ENCODE peak calls at places on chromosomes 6 and 20, in six cellular contexts. Z is neuronal stem cell, N is H9, I is H1, D is IMR-90, C is trophoblast cell. K is an unnamed sample.

GRCh38 chr6:28537065-28537464 is 11.4 kb downstream of the GPX5 start:
- DNase-seq in I (no peak), D (peak), C (no peak), N (peak), Z (no peak), K (no peak)

GRCh38 chr6:18509871-18510643 is 122.9 kb downstream of the RNF144B start:
- DNase-seq in D (no peak), I (no peak), N (no peak), Z (no peak), C (no peak), K (no peak)

GRCh38 chr20:58352454-58352853 is 36.6 kb upstream of the VAPB start:
- DNase-seq in I (no peak), Z (no peak), N (no peak), C (no peak), D (no peak), K (no peak)

GRCh38 chr6:163391983-163392382 is 22.5 kb upstream of the QKI start:
- DNase-seq in I (no peak), D (no peak), N (no peak), C (peak), Z (no peak), K (no peak)

GRCh38 chr20:38255389-38255788 is 5.1 kb downstream of the KIAA1755 start:
- DNase-seq in N (no peak), D (peak), Z (no peak), C (no peak), I (no peak), K (no peak)

GRCh38 chr6:35490821-35491557 is 5.9 kb downstream of the TEAD3 start:
- DNase-seq in C (no peak), D (no peak), Z (no peak), I (no peak), N (no peak), K (no peak)

GRCh38 chr6:399785-400517 is 8.4 kb downstream of the IRF4 start:
- DNase-seq in C (no peak), N (no peak), D (no peak), Z (no peak), I (no peak), K (no peak)

GRCh38 chr6:53623497-53623896 is 42.1 kb downstream of the KLHL31 start:
- DNase-seq in I (no peak), C (no peak), D (peak), N (no peak), Z (no peak), K (no peak)

GRCh38 chr6:167791036-167791779 is 35.5 kb upstream of the AFDN start:
- DNase-seq in C (peak), Z (no peak), D (no peak), N (no peak), I (peak), K (no peak)

GRCh38 chr20:6028795-6029194 is 25.1 kb downstream of the LRRN4 start:
- DNase-seq in I (no peak), D (no peak), N (no peak), C (no peak), Z (no peak), K (no peak)

GRCh38 chr6:40845588-40845987 is 193.4 kb downstream of the UNC5CL start:
- DNase-seq in D (peak), N (peak), C (peak), I (peak), Z (peak), K (peak)

GRCh38 chr6:16392010-16392409 is 153.6 kb downstream of the GMPR start:
- DNase-seq in Z (no peak), C (no peak), N (no peak), D (no peak), I (no peak), K (no peak)

GRCh38 chr20:35541118-35541782 is 628 bp upstream of the ERGIC3 start:
- DNase-seq in D (no peak), Z (no peak), N (no peak), I (no peak), C (no peak), K (no peak)

GRCh38 chr6:74577619-74578018 is 628.2 kb downstream of the COL12A1 start:
- DNase-seq in Z (no peak), I (no peak), D (no peak), N (no peak), C (no peak), K (no peak)

GRCh38 chr20:63520939-63521601 is 505 bp downstream of the PPDPF start:
- DNase-seq in N (peak), Z (peak), I (peak), D (peak), C (no peak), K (peak)

GRCh38 chr6:148530394-148530923 is 187.8 kb downstream of the SASH1 start:
- DNase-seq in Z (no peak), I (no peak), N (peak), C (no peak), D (peak), K (peak)

GRCh38 chr20:16017656-16018055 is 555.6 kb downstream of the KIF16B start:
- DNase-seq in C (no peak), I (no peak), Z (no peak), D (no peak), N (no peak), K (no peak)

GRCh38 chr6:42099340-42100028 is 42.9 kb downstream of the C6orf132 start:
- DNase-seq in C (no peak), N (no peak), Z (no peak), I (no peak), D (peak), K (peak)

GRCh38 chr6:29653452-29654038 is 3.3 kb upstream of the MOG start:
- DNase-seq in N (no peak), I (no peak), Z (peak), D (peak), C (no peak), K (peak)

GRCh38 chr20:54174452-54175175 is 828 bp upstream of the CYP24A1 start:
- DNase-seq in Z (peak), C (no peak), N (no peak), D (no peak), I (peak), K (no peak)

GRCh38 chr20:49622243-49622642 is 54.3 kb upstream of the PTGIS start:
- DNase-seq in Z (no peak), I (no peak), C (no peak), D (no peak), N (no peak), K (no peak)

DNA sequence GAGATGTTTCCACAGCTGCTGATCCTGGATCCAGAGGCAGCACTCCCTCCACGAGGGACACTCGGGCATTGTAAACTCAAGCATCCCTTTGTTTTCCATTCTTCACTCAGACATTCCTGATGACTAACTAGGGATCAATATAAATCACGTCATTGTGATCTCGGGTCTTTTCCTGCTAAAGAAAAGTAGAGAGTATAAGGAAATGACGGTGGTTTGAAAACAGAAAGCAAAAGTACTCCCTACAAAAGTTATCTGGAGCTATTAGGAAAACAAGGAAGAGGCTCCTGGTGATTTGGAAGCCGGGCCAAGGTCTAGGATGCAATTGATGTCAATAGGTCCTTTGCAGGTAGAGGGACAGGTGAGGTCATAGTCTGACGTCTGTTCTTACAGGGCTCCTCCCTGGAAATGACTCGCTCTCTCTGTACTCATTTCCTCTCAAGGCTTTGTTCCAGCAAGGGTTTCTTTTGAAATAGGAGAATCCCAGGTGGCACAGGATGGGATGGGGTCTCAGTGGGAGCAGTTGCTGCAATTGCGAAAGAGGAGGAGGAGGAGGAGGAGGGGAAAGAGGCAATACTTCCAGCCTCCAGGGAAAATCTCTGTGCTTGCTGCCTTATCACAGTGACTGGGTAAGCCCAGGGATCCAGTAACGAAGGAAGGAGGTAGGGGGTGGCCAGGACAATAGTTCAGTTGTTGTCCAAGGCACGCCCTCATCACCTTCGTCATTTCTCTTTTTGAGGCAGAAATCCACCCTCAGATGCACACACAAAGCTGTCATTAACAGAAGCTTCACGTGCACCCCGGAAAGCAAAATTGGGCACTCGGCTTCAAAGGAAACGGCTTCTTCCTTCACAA is 222.9 kb downstream of the LY86 start:
- DNase-seq in D (peak), I (peak), N (peak), Z (no peak), C (no peak), K (peak)
- H2AFZ ChIP-seq in D (peak), I (peak), N (no peak), Z (no peak), C (peak), K (peak)

DNA sequence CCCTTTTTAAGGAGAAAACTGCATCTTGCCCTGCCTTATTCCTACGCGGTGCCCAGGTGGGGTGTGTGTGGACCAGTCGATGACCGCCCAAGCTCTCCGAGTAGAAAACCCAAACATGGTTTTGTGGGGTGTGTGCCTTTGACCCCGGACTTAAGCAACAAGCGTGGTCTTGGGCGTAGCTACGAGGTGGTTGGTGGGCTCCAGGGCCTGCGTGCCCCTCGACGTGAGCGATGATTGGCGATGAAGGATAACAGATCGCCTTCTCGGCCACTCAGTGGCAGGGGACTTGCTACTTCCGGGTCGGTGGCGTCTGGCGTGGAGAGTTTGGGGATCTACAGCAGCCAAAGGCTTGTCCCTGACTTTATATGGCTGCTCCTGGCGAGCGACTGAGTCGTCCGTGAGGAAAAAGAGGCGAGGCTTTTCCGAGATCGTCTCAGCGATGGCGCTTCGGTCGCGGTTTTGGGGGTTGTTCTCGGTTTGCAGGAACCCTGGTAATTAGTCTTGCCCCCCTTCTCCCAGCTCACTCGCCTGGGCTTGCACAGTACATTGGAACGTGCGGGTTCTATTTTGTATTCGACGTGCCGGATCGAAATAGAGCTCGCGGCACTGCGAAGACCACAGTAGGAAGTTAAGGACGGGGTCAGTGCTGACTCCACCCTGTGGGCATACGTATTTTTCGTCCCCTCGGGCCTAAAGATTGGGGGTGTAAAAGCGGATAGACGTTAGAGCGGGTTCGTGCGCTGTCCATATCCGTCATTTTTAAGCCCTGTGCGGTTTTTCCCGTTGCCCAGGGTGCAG is at the start of gene MRPL18:
- DNase-seq in Z (peak), D (peak), C (peak), N (peak), I (peak), K (peak)
- H3K4ac ChIP-seq in Z (peak), D (peak), C (peak), N (no peak), I (peak), K (peak)

GRCh38 chr20:56748476-56749377 is 119.6 kb downstream of the TFAP2C start:
- DNase-seq in C (peak), N (no peak), I (no peak), Z (no peak), D (no peak), K (no peak)

GRCh38 chr20:56755201-56755600 is 126.1 kb downstream of the TFAP2C start:
- DNase-seq in N (no peak), D (no peak), C (peak), I (no peak), Z (no peak), K (peak)

GRCh38 chr20:56750430-56750829 is 121.3 kb downstream of the TFAP2C start:
- DNase-seq in N (peak), Z (peak), D (no peak), I (peak), C (peak), K (no peak)

DNA sequence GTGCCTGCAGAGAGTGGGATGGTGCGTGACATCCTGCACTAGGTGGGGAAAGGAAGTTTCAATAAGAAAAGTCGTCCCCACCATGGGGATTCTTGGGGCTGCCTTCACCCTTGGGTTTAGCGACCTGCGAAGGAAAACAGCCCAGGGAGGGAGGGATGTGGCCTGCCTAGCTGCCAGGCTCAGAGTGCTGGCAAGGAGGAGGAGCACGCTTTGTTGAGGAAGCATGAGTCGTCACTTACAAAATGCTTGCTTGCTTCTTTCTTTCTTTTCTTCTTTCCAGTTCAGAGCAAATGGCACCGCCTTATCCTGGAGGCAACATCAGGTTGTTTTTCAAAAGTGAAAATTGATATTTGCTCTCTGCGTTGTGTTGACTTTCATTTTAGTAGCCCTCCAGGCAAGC is 123.2 kb downstream of the TFAP2C start:
- DNase-seq in N (no peak), D (no peak), Z (no peak), C (no peak), I (no peak), K (peak)
- H2AFZ ChIP-seq in N (no peak), D (peak), Z (no peak), C (no peak), I (no peak), K (no peak)

GRCh38 chr6:125787791-125788190 is 3.0 kb upstream of the NCOA7 start:
- DNase-seq in N (no peak), C (no peak), I (no peak), D (peak), Z (no peak), K (no peak)

GRCh38 chr6:125789167-125789566 is 1.6 kb upstream of the NCOA7 start:
- DNase-seq in N (no peak), C (no peak), I (no peak), Z (no peak), D (no peak), K (no peak)

GRCh38 chr6:125791151-125791819 is 525 bp downstream of the NCOA7 start:
- DNase-seq in I (no peak), D (peak), C (peak), N (peak), Z (no peak), K (peak)

GRCh38 chr6:125790403-125791150 is at the start of gene NCOA7:
- DNase-seq in Z (peak), N (peak), I (peak), D (peak), C (peak), K (peak)

DNA sequence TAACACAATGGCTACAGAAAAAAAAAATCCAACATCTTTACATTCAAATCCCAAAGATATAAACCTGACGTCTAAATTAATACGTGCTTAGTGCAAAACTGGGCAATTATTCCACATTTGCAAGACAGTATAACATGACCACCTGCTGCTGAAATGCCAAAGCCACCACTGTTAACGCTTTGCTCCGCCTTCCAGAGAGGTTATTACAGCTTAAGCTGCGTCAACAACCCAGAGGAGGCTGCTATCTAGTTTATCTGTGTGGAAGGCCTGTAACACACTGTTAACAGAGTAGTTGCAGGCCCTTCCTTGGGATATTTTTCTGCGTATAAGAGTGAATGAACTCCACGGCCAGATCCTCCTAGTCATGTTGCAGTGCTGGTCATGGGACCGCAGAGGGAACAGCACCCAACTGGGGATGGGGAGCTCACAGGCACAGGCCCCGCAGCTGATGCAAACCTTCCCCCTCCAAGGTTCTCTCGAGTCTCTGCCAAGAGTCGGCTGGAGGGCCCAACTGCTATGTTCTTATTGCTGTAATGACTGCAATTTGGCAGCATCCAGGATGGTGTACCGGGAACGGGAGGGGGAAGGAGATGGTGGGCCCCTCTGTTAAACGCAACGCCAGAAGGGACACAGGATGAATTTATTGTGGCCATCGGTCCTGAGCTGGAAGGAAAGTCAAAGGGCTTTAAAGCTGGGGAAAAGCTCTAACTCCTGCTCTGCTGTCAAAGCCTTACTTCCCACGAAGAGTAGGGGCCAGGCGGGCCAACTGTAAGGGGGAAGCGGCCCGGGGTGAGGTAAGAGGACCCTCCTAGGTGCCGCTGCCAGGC is 971 bp upstream of the NCOA7 start:
- DNase-seq in Z (peak), N (peak), C (no peak), I (peak), D (peak), K (peak)
- H3K4ac ChIP-seq in Z (no peak), N (no peak), C (peak), I (no peak), D (peak), K (peak)

GRCh38 chr6:110528930-110529325 is 52.5 kb upstream of the SLC22A16 start:
- DNase-seq in I (peak), Z (no peak), N (no peak), D (no peak), C (no peak), K (no peak)

GRCh38 chr6:110528051-110528929 is 51.9 kb upstream of the SLC22A16 start:
- DNase-seq in Z (peak), I (peak), D (peak), C (peak), N (no peak), K (peak)

GRCh38 chr6:110529907-110530306 is 53.5 kb upstream of the SLC22A16 start:
- DNase-seq in I (no peak), C (no peak), Z (no peak), N (no peak), D (peak), K (peak)

GRCh38 chr6:110530671-110531070 is 54.3 kb upstream of the SLC22A16 start:
- DNase-seq in Z (no peak), C (no peak), D (peak), I (peak), N (no peak), K (peak)

GRCh38 chr6:110529355-110529754 is 52.9 kb upstream of the SLC22A16 start:
- DNase-seq in C (no peak), Z (no peak), N (no peak), I (no peak), D (peak), K (peak)
- H2AFZ ChIP-seq in C (no peak), Z (no peak), N (no peak), I (no peak), D (peak), K (no peak)

GRCh38 chr6:105952762-105953700 is 133.1 kb upstream of the PRDM1 start:
- DNase-seq in C (no peak), D (no peak), Z (no peak), N (no peak), I (no peak), K (no peak)

GRCh38 chr6:105951322-105951721 is 134.8 kb upstream of the PRDM1 start:
- DNase-seq in D (no peak), N (no peak), Z (no peak), I (no peak), C (no peak), K (no peak)

GRCh38 chr6:105954148-105954547 is 132.0 kb upstream of the PRDM1 start:
- DNase-seq in I (no peak), D (no peak), Z (no peak), N (no peak), C (no peak), K (no peak)

GRCh38 chr6:105952326-105952725 is 133.8 kb upstream of the PRDM1 start:
- DNase-seq in N (no peak), I (no peak), Z (no peak), D (no peak), C (no peak), K (no peak)

GRCh38 chr6:105949939-105950582 is 136.1 kb upstream of the PRDM1 start:
- DNase-seq in I (no peak), C (no peak), Z (no peak), D (no peak), N (peak), K (no peak)
- H3K4ac ChIP-seq in I (no peak), C (no peak), Z (no peak), D (no peak), N (no peak), K (no peak)

DNA sequence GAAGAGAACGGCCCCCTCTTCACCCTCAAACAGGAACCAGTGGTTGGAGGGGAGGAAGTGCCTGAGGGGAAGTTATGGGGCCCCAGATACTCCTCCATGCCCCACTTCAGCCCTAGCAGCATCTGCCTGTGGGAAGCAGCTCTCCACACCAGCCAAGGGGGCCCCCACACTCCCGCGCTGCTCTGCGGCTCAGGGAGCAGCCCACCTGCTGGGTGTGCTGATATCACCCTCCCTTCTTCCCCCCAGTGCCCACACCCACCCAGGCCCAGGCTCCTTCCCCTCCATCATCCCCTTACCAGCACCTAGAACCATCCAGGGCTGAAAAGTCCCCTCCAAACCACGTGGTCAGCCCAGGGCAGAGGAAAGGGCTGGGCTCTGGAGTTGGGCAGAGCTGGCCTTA is 519 bp downstream of the LST1 start:
- DNase-seq in N (no peak), Z (no peak), I (no peak), D (no peak), C (no peak), K (no peak)
- H2AFZ ChIP-seq in N (no peak), Z (no peak), I (no peak), D (no peak), C (no peak), K (no peak)